ENCODE peak calls at places on chromosomes 7 and 10, in five cellular contexts. X is CD8-positive, alpha-beta memory T cell; I is transverse colon; R is astrocyte; Y is CD8-positive, alpha-beta T cell. L is an unnamed sample.

GRCh38 chr7:1679326-1679965 is 9.4 kb downstream of the ELFN1 start:
- DNase-seq in X (no peak), I (no peak), R (no peak), Y (no peak), L (no peak)

GRCh38 chr7:142319970-142320369 is 62.1 kb upstream of the PRSS58 start:
- DNase-seq in X (peak; percentile 22), I (no peak), R (no peak), Y (no peak), L (no peak)

GRCh38 chr10:93199221-93199681 is 125.6 kb downstream of the CYP26A1 start:
- DNase-seq in X (no peak), I (peak; percentile 74), R (peak; percentile 85), Y (no peak), L (peak; percentile 82)

GRCh38 chr7:6530626-6531491 is 20.4 kb downstream of the GRID2IP start:
- DNase-seq in X (peak; percentile 72), I (peak; percentile 67), R (no peak), Y (peak; percentile 54), L (no peak)

GRCh38 chr10:133359554-133359971 is 1.7 kb upstream of the FUOM start:
- DNase-seq in X (no peak), I (peak; percentile 82), R (no peak), Y (no peak), L (no peak)

GRCh38 chr10:7233259-7233991 is 177.4 kb downstream of the SFMBT2 start:
- DNase-seq in X (no peak), I (no peak), R (no peak), Y (no peak), L (no peak)

GRCh38 chr10:42754155-42755027 is 28.2 kb upstream of the BMS1 start:
- DNase-seq in X (peak; percentile 26), I (no peak), R (no peak), Y (no peak), L (no peak)

GRCh38 chr10:128751284-128751683 is 625.1 kb upstream of the MKI67 start:
- DNase-seq in X (no peak), I (no peak), R (peak; percentile 21), Y (no peak), L (no peak)

GRCh38 chr7:91285966-91286365 is 21.7 kb downstream of the FZD1 start:
- DNase-seq in X (no peak), I (no peak), R (peak; percentile 74), Y (no peak), L (no peak)

GRCh38 chr10:4051011-4051407 is 266.0 kb upstream of the KLF6 start:
- DNase-seq in X (no peak), I (no peak), R (no peak), Y (no peak), L (peak; percentile 42)

GRCh38 chr10:11035318-11035920 is 17.7 kb downstream of the CELF2 start:
- DNase-seq in X (no peak), I (peak; percentile 34), R (peak; percentile 80), Y (no peak), L (peak; percentile 52)

GRCh38 chr7:23105086-23105643 is 420 bp upstream of the KLHL7 start:
- DNase-seq in X (no peak), I (no peak), R (no peak), Y (no peak), L (no peak)

GRCh38 chr10:57168703-57169240 is 807.7 kb upstream of the ZWINT start:
- DNase-seq in X (no peak), I (no peak), R (no peak), Y (no peak), L (no peak)

GRCh38 chr10:78510566-78511323 is 477.1 kb downstream of the RPS24 start:
- DNase-seq in X (no peak), I (no peak), R (no peak), Y (no peak), L (no peak)

GRCh38 chr7:44276571-44277101 is 48.8 kb downstream of the CAMK2B start:
- DNase-seq in X (no peak), I (no peak), R (no peak), Y (no peak), L (no peak)

GRCh38 chr10:133114726-133115452 is 27.2 kb downstream of the ADGRA1 start:
- DNase-seq in X (no peak), I (no peak), R (no peak), Y (no peak), L (no peak)

GRCh38 chr10:51103818-51104217 is 29.5 kb downstream of the PRKG1 start:
- DNase-seq in X (no peak), I (no peak), R (no peak), Y (no peak), L (no peak)

GRCh38 chr10:98534046-98534445 is 87.3 kb upstream of the HPS1 start:
- DNase-seq in X (no peak), I (no peak), R (no peak), Y (no peak), L (no peak)

GRCh38 chr7:96179341-96179740 is 142.6 kb downstream of the SLC25A13 start:
- DNase-seq in X (no peak), I (no peak), R (no peak), Y (no peak), L (no peak)

GRCh38 chr7:1234794-1235500 is 2.3 kb downstream of the UNCX start:
- DNase-seq in X (no peak), I (no peak), R (no peak), Y (no peak), L (no peak)

GRCh38 chr7:136874393-136875032 is 6.1 kb downstream of the CHRM2 start:
- DNase-seq in X (no peak), I (no peak), R (peak; percentile 25), Y (no peak), L (no peak)

GRCh38 chr10:70142555-70142954 is 3.9 kb downstream of the TYSND1 start:
- DNase-seq in X (no peak), I (no peak), R (no peak), Y (no peak), L (no peak)

DNA sequence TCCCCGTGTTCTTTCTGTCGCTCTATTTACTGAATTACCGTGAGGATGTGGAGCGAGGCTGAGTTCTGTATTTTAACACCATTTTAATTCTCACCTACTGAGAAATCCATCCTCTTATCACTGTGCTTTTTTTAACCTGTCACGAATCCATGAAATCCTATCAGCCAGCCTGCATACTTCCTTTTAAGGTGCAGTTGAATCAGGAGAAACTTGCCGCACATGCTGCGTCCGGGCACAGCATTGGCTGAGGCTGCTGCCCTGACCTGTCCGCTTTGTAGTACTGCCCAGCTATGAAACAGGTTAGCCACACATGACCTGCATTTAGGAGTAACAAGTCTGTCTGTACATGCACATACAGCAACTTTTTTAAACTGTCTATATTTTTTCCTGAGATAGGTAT is 82.5 kb downstream of the EGFR start:
- DNase-seq in X (no peak), I (no peak), R (no peak), Y (no peak), L (no peak)
- H3K4me1 ChIP-seq in X (no peaks in the 10 kb centered on the region), I (no peaks in the 10 kb centered on the region), R (peaks cover 25% of the 10 kb centered on the region), Y (no peaks in the 10 kb centered on the region), L (peaks cover 38% of the 10 kb centered on the region)

GRCh38 chr10:101935431-101935830 is 91.8 kb upstream of the KCNIP2 start:
- DNase-seq in X (no peak), I (no peak), R (no peak), Y (no peak), L (no peak)
- H3K27ac ChIP-seq in X (no peak overlapping the region), I (no peak overlapping the region), R (no peak overlapping the region), Y (no peak overlapping the region), L (no peak overlapping the region)

DNA sequence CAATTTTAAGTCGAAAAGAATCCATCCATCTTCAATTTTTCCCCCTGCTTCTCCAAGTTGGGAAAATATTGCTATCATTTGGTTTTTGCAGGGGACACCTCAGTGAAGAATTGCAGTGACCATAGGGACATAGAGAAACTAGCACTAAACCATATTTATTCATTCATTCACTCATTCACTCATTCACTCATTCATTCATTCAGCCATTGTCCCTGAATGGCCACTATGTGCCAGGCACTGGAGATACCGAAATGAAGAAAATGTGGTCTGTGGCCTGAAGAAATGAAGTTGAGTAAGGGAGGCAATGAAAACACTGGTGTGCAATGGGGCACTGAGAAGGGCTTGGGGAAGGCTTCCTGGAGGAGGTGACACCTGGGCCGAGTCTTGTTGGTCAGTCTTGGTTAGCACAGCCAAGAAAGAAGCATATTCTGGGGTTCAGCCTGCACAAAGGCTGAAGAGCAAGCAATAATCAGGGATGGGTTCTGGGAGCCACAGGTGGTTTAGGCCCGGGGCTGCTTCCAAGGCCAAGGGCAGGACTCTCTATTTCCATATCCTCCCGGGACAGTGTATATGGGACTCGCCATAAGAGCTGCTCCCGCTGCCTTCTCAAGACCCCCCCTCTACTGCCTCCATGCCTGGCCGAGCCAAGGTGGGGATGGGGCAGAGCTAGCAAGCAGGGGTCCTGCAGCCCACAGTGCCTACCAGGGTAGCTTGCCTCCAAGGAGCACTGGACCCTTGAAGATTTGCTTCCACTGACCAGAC is 25.5 kb upstream of the C10orf105 start:
- DNase-seq in X (no peak), I (no peak), R (no peak), Y (no peak), L (no peak)
- H3K4me1 ChIP-seq in X (peaks cover 100% of the 10 kb centered on the region), I (peaks cover 49% of the 10 kb centered on the region), R (no peaks in the 10 kb centered on the region), Y (peaks cover 100% of the 10 kb centered on the region), L (peaks cover 46% of the 10 kb centered on the region)

GRCh38 chr7:32075612-32076011 is 5.4 kb upstream of the PDE1C start:
- DNase-seq in X (no peak), I (no peak), R (no peak), Y (no peak), L (no peak)

GRCh38 chr7:32079530-32079929 is 9.3 kb upstream of the PDE1C start:
- DNase-seq in X (no peak), I (no peak), R (no peak), Y (no peak), L (no peak)

GRCh38 chr7:32074787-32075570 is 4.8 kb upstream of the PDE1C start:
- DNase-seq in X (no peak), I (no peak), R (no peak), Y (no peak), L (no peak)

GRCh38 chr7:32077806-32078205 is 7.6 kb upstream of the PDE1C start:
- DNase-seq in X (no peak), I (no peak), R (no peak), Y (no peak), L (no peak)

DNA sequence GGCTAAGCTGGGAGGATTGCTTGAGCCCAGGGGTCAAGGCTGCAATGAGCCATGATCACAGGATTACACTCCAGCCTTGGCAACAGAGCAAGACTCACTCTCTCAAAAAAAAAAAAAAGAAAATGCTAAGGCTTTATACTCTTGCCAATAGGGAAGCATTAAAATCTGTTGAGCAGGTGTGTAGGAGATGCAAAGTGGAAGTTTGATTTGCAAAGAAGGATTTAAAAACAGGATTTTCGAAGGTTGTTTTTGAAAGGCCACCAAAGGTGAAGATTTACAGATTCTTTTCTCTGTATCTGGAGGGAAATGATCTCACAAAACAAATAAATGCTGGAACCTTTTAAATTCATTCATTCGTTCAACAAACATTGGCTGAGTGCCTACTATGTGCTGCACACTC is 8.6 kb upstream of the PDE1C start:
- DNase-seq in X (no peak), I (no peak), R (no peak), Y (no peak), L (no peak)
- H3K27ac ChIP-seq in X (no peak overlapping the region), I (no peak overlapping the region), R (no peak overlapping the region), Y (no peak overlapping the region), L (no peak overlapping the region)

GRCh38 chr7:54814401-54814800 is 55.4 kb upstream of the SEC61G start:
- DNase-seq in X (no peak), I (no peak), R (no peak), Y (no peak), L (no peak)
- H3K4me1 ChIP-seq in X (no peaks in the 10 kb centered on the region), I (no peaks in the 10 kb centered on the region), R (peaks cover 18% of the 10 kb centered on the region), Y (no peaks in the 10 kb centered on the region), L (no peaks in the 10 kb centered on the region)

DNA sequence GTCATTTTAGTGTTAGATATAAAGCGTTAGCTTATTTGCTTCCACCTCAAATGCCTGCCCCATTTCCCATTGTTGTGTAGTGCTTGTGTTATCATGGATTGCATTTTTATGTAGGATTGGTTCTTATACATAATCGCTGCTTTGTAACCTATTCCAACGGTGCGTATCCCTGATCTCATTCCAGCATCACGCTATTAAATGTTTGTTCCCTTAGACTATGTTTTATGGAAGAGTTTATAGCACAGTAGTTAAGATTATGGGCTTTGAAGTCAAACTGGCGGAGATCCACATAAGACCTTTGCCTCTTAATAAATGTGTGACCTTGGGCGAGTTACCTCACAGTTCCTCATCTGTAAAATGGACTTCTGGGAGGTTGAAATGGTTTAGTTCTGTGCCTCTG is 34.0 kb upstream of the ELN start:
- DNase-seq in X (no peak), I (no peak), R (no peak), Y (no peak), L (no peak)
- H3K27ac ChIP-seq in X (no peak overlapping the region), I (peak overlapping the region; percentile 66), R (no peak overlapping the region), Y (no peak overlapping the region), L (no peak overlapping the region)